ENCODE peak calls at places on chromosomes 3 and 15, in six cellular contexts. One of them, this sample, is unnamed.

GRCh38 chr3:13884851-13885703 is 5.2 kb upstream of the WNT7A start:
- DNase-seq in COR-L47: peak
- DNase-seq in activated naive CD4-positive, alpha-beta T cell treated with anti-CD3 and anti-CD28 coated beads, Interleukin-2, amount 10 ng/mL, durations not matched to agents 7 days and 5 days: peak
- DNase-seq in renal cortical epithelial cell: peak
- DNase-seq in DMS53: peak
- DNase-seq in posterior cingulate gyrus: no peak
- DNase-seq in this sample: no peak

GRCh38 chr3:66393486-66394260 is 107.1 kb downstream of the LRIG1 start:
- DNase-seq in COR-L47: peak
- DNase-seq in activated naive CD4-positive, alpha-beta T cell treated with anti-CD3 and anti-CD28 coated beads, Interleukin-2, amount 10 ng/mL, durations not matched to agents 7 days and 5 days: peak
- DNase-seq in renal cortical epithelial cell: peak
- DNase-seq in DMS53: no peak
- DNase-seq in posterior cingulate gyrus: no peak
- DNase-seq in this sample: no peak

GRCh38 chr15:96858693-96859092 is 528.2 kb downstream of the NR2F2 start:
- DNase-seq in COR-L47: no peak
- DNase-seq in activated naive CD4-positive, alpha-beta T cell treated with anti-CD3 and anti-CD28 coated beads, Interleukin-2, amount 10 ng/mL, durations not matched to agents 7 days and 5 days: no peak
- DNase-seq in renal cortical epithelial cell: no peak
- DNase-seq in DMS53: no peak
- DNase-seq in posterior cingulate gyrus: no peak
- DNase-seq in this sample: no peak

GRCh38 chr15:92059036-92059970 is 205.8 kb downstream of the SLCO3A1 start:
- DNase-seq in COR-L47: no peak
- DNase-seq in activated naive CD4-positive, alpha-beta T cell treated with anti-CD3 and anti-CD28 coated beads, Interleukin-2, amount 10 ng/mL, durations not matched to agents 7 days and 5 days: no peak
- DNase-seq in renal cortical epithelial cell: no peak
- DNase-seq in DMS53: no peak
- DNase-seq in posterior cingulate gyrus: no peak
- DNase-seq in this sample: peak

GRCh38 chr15:63089260-63090043 is 32.2 kb upstream of the LACTB start:
- DNase-seq in COR-L47: peak
- DNase-seq in activated naive CD4-positive, alpha-beta T cell treated with anti-CD3 and anti-CD28 coated beads, Interleukin-2, amount 10 ng/mL, durations not matched to agents 7 days and 5 days: no peak
- DNase-seq in renal cortical epithelial cell: peak
- DNase-seq in DMS53: no peak
- DNase-seq in posterior cingulate gyrus: no peak
- DNase-seq in this sample: peak

GRCh38 chr3:37536033-37536432 is 325.6 kb upstream of the CTDSPL start:
- DNase-seq in COR-L47: no peak
- DNase-seq in activated naive CD4-positive, alpha-beta T cell treated with anti-CD3 and anti-CD28 coated beads, Interleukin-2, amount 10 ng/mL, durations not matched to agents 7 days and 5 days: no peak
- DNase-seq in renal cortical epithelial cell: no peak
- DNase-seq in DMS53: no peak
- DNase-seq in posterior cingulate gyrus: no peak
- DNase-seq in this sample: no peak

GRCh38 chr15:62280625-62281024 is 115.5 kb upstream of the C2CD4B start:
- DNase-seq in COR-L47: no peak
- DNase-seq in activated naive CD4-positive, alpha-beta T cell treated with anti-CD3 and anti-CD28 coated beads, Interleukin-2, amount 10 ng/mL, durations not matched to agents 7 days and 5 days: no peak
- DNase-seq in renal cortical epithelial cell: no peak
- DNase-seq in DMS53: peak
- DNase-seq in posterior cingulate gyrus: no peak
- DNase-seq in this sample: no peak

GRCh38 chr3:39192490-39193092 is at the start of gene XIRP1:
- DNase-seq in COR-L47: no peak
- DNase-seq in activated naive CD4-positive, alpha-beta T cell treated with anti-CD3 and anti-CD28 coated beads, Interleukin-2, amount 10 ng/mL, durations not matched to agents 7 days and 5 days: no peak
- DNase-seq in renal cortical epithelial cell: no peak
- DNase-seq in DMS53: no peak
- DNase-seq in posterior cingulate gyrus: no peak
- DNase-seq in this sample: no peak

GRCh38 chr3:14414841-14415464 is 12.5 kb downstream of the SLC6A6 start:
- DNase-seq in COR-L47: no peak
- DNase-seq in activated naive CD4-positive, alpha-beta T cell treated with anti-CD3 and anti-CD28 coated beads, Interleukin-2, amount 10 ng/mL, durations not matched to agents 7 days and 5 days: no peak
- DNase-seq in renal cortical epithelial cell: no peak
- DNase-seq in DMS53: no peak
- DNase-seq in posterior cingulate gyrus: no peak
- DNase-seq in this sample: no peak

GRCh38 chr3:173599673-173600072 is 202.1 kb downstream of the NLGN1 start:
- DNase-seq in COR-L47: no peak
- DNase-seq in activated naive CD4-positive, alpha-beta T cell treated with anti-CD3 and anti-CD28 coated beads, Interleukin-2, amount 10 ng/mL, durations not matched to agents 7 days and 5 days: no peak
- DNase-seq in renal cortical epithelial cell: no peak
- DNase-seq in DMS53: peak
- DNase-seq in posterior cingulate gyrus: no peak
- DNase-seq in this sample: no peak

GRCh38 chr15:85769182-85769900 is 25.4 kb downstream of the KLHL25 start:
- DNase-seq in COR-L47: no peak
- DNase-seq in activated naive CD4-positive, alpha-beta T cell treated with anti-CD3 and anti-CD28 coated beads, Interleukin-2, amount 10 ng/mL, durations not matched to agents 7 days and 5 days: no peak
- DNase-seq in renal cortical epithelial cell: no peak
- DNase-seq in DMS53: no peak
- DNase-seq in posterior cingulate gyrus: no peak
- DNase-seq in this sample: no peak

GRCh38 chr3:20121088-20121487 is 64.9 kb downstream of the SGO1 start:
- DNase-seq in COR-L47: no peak
- DNase-seq in activated naive CD4-positive, alpha-beta T cell treated with anti-CD3 and anti-CD28 coated beads, Interleukin-2, amount 10 ng/mL, durations not matched to agents 7 days and 5 days: no peak
- DNase-seq in renal cortical epithelial cell: no peak
- DNase-seq in DMS53: no peak
- DNase-seq in posterior cingulate gyrus: no peak
- DNase-seq in this sample: no peak

GRCh38 chr3:49872801-49873281 is 3.1 kb upstream of the CAMKV start:
- DNase-seq in COR-L47: no peak
- DNase-seq in activated naive CD4-positive, alpha-beta T cell treated with anti-CD3 and anti-CD28 coated beads, Interleukin-2, amount 10 ng/mL, durations not matched to agents 7 days and 5 days: no peak
- DNase-seq in renal cortical epithelial cell: peak
- DNase-seq in DMS53: peak
- DNase-seq in posterior cingulate gyrus: no peak
- DNase-seq in this sample: no peak

GRCh38 chr15:96351801-96352593 is 21.5 kb downstream of the NR2F2 start:
- DNase-seq in COR-L47: no peak
- DNase-seq in activated naive CD4-positive, alpha-beta T cell treated with anti-CD3 and anti-CD28 coated beads, Interleukin-2, amount 10 ng/mL, durations not matched to agents 7 days and 5 days: no peak
- DNase-seq in renal cortical epithelial cell: no peak
- DNase-seq in DMS53: no peak
- DNase-seq in posterior cingulate gyrus: no peak
- DNase-seq in this sample: no peak

GRCh38 chr15:45203182-45203581 is 15.4 kb upstream of the SHF start:
- DNase-seq in COR-L47: no peak
- DNase-seq in activated naive CD4-positive, alpha-beta T cell treated with anti-CD3 and anti-CD28 coated beads, Interleukin-2, amount 10 ng/mL, durations not matched to agents 7 days and 5 days: no peak
- DNase-seq in renal cortical epithelial cell: no peak
- DNase-seq in DMS53: no peak
- DNase-seq in posterior cingulate gyrus: no peak
- DNase-seq in this sample: no peak

GRCh38 chr3:194330579-194330978 is 20.5 kb downstream of the CPN2 start:
- DNase-seq in COR-L47: no peak
- DNase-seq in activated naive CD4-positive, alpha-beta T cell treated with anti-CD3 and anti-CD28 coated beads, Interleukin-2, amount 10 ng/mL, durations not matched to agents 7 days and 5 days: no peak
- DNase-seq in renal cortical epithelial cell: peak
- DNase-seq in DMS53: no peak
- DNase-seq in posterior cingulate gyrus: peak
- DNase-seq in this sample: no peak

GRCh38 chr3:24595801-24596200 is 101.2 kb upstream of the THRB start:
- DNase-seq in COR-L47: no peak
- DNase-seq in activated naive CD4-positive, alpha-beta T cell treated with anti-CD3 and anti-CD28 coated beads, Interleukin-2, amount 10 ng/mL, durations not matched to agents 7 days and 5 days: no peak
- DNase-seq in renal cortical epithelial cell: peak
- DNase-seq in DMS53: peak
- DNase-seq in posterior cingulate gyrus: no peak
- DNase-seq in this sample: no peak

GRCh38 chr15:80586141-80586540 is 109.0 kb upstream of the ABHD17C start:
- DNase-seq in COR-L47: no peak
- DNase-seq in activated naive CD4-positive, alpha-beta T cell treated with anti-CD3 and anti-CD28 coated beads, Interleukin-2, amount 10 ng/mL, durations not matched to agents 7 days and 5 days: no peak
- DNase-seq in renal cortical epithelial cell: no peak
- DNase-seq in DMS53: no peak
- DNase-seq in posterior cingulate gyrus: no peak
- DNase-seq in this sample: no peak

GRCh38 chr3:153087595-153088566 is 74.1 kb upstream of the RAP2B start:
- DNase-seq in COR-L47: no peak
- DNase-seq in activated naive CD4-positive, alpha-beta T cell treated with anti-CD3 and anti-CD28 coated beads, Interleukin-2, amount 10 ng/mL, durations not matched to agents 7 days and 5 days: no peak
- DNase-seq in renal cortical epithelial cell: no peak
- DNase-seq in DMS53: no peak
- DNase-seq in posterior cingulate gyrus: no peak
- DNase-seq in this sample: no peak

GRCh38 chr3:53320697-53321096 is 26.6 kb downstream of the DCP1A start:
- DNase-seq in COR-L47: no peak
- DNase-seq in activated naive CD4-positive, alpha-beta T cell treated with anti-CD3 and anti-CD28 coated beads, Interleukin-2, amount 10 ng/mL, durations not matched to agents 7 days and 5 days: no peak
- DNase-seq in renal cortical epithelial cell: no peak
- DNase-seq in DMS53: peak
- DNase-seq in posterior cingulate gyrus: no peak
- DNase-seq in this sample: no peak

GRCh38 chr3:42055291-42055690 is 35.9 kb upstream of the TRAK1 start:
- DNase-seq in COR-L47: no peak
- DNase-seq in activated naive CD4-positive, alpha-beta T cell treated with anti-CD3 and anti-CD28 coated beads, Interleukin-2, amount 10 ng/mL, durations not matched to agents 7 days and 5 days: no peak
- DNase-seq in renal cortical epithelial cell: peak
- DNase-seq in DMS53: no peak
- DNase-seq in posterior cingulate gyrus: no peak
- DNase-seq in this sample: no peak

GRCh38 chr15:82128401-82129143 is 82.8 kb upstream of the MEX3B start:
- DNase-seq in COR-L47: no peak
- DNase-seq in activated naive CD4-positive, alpha-beta T cell treated with anti-CD3 and anti-CD28 coated beads, Interleukin-2, amount 10 ng/mL, durations not matched to agents 7 days and 5 days: no peak
- DNase-seq in renal cortical epithelial cell: peak
- DNase-seq in DMS53: no peak
- DNase-seq in posterior cingulate gyrus: no peak
- DNase-seq in this sample: no peak

GRCh38 chr3:122011396-122011795 is 10.7 kb downstream of the ILDR1 start:
- DNase-seq in COR-L47: no peak
- DNase-seq in activated naive CD4-positive, alpha-beta T cell treated with anti-CD3 and anti-CD28 coated beads, Interleukin-2, amount 10 ng/mL, durations not matched to agents 7 days and 5 days: no peak
- DNase-seq in renal cortical epithelial cell: no peak
- DNase-seq in DMS53: no peak
- DNase-seq in posterior cingulate gyrus: no peak
- DNase-seq in this sample: no peak

GRCh38 chr3:58130591-58130990 is 80.2 kb downstream of the DNASE1L3 start:
- DNase-seq in COR-L47: no peak
- DNase-seq in activated naive CD4-positive, alpha-beta T cell treated with anti-CD3 and anti-CD28 coated beads, Interleukin-2, amount 10 ng/mL, durations not matched to agents 7 days and 5 days: no peak
- DNase-seq in renal cortical epithelial cell: no peak
- DNase-seq in DMS53: no peak
- DNase-seq in posterior cingulate gyrus: no peak
- DNase-seq in this sample: no peak